ENCODE peak calls at places on chromosomes 5 and 9, in ten cellular contexts. One of them, this sample, is unnamed.

GRCh38 chr9:2657427-2657826 is 35.8 kb downstream of the VLDLR start:
- DNase-seq in RPMI7951: no peak
- DNase-seq in cardiac muscle cell: no peak
- DNase-seq in ureter: no peak
- DNase-seq in NCI-H2081 treated with DMSO at 0.1 percent for 48 hours: no peak
- DNase-seq in nucleus accumbens: no peak
- DNase-seq in iris pigment epithelial cell: no peak
- DNase-seq in NCI-H2029 treated with DMSO at 0.1 percent for 48 hours: no peak
- DNase-seq in activated T-cell treated with anti-CD3 and anti-CD28 coated beads, Interleukin-2, amount 50 U/mL, for 24 hours: no peak
- DNase-seq in fibroblast of mammary gland: no peak
- DNase-seq in this sample: no peak

GRCh38 chr9:125536184-125537152 is 170.5 kb downstream of the MAPKAP1 start:
- DNase-seq in RPMI7951: peak; percentile 58
- DNase-seq in ureter: no peak
- DNase-seq in iris pigment epithelial cell: peak; percentile 47
- DNase-seq in NCI-H2081 treated with DMSO at 0.1 percent for 48 hours: peak; percentile 71
- DNase-seq in NCI-H2029 treated with DMSO at 0.1 percent for 48 hours: no peak
- DNase-seq in activated T-cell treated with anti-CD3 and anti-CD28 coated beads, Interleukin-2, amount 50 U/mL, for 24 hours: no peak
- DNase-seq in cardiac muscle cell: no peak
- DNase-seq in nucleus accumbens: no peak
- DNase-seq in fibroblast of mammary gland: no peak
- DNase-seq in this sample: no peak

GRCh38 chr9:75238311-75238976 is 150.1 kb downstream of the OSTF1 start:
- DNase-seq in NCI-H2029 treated with DMSO at 0.1 percent for 48 hours: peak; percentile 34
- DNase-seq in activated T-cell treated with anti-CD3 and anti-CD28 coated beads, Interleukin-2, amount 50 U/mL, for 24 hours: peak; percentile 35
- DNase-seq in fibroblast of mammary gland: peak; percentile 53
- DNase-seq in cardiac muscle cell: peak; percentile 77
- DNase-seq in RPMI7951: peak; percentile 62
- DNase-seq in iris pigment epithelial cell: peak; percentile 56
- DNase-seq in NCI-H2081 treated with DMSO at 0.1 percent for 48 hours: no peak
- DNase-seq in nucleus accumbens: no peak
- DNase-seq in ureter: peak; percentile 60
- DNase-seq in this sample: no peak

GRCh38 chr9:114761515-114761914 is 44.3 kb downstream of the TNFSF15 start:
- DNase-seq in iris pigment epithelial cell: no peak
- DNase-seq in nucleus accumbens: no peak
- DNase-seq in cardiac muscle cell: no peak
- DNase-seq in RPMI7951: no peak
- DNase-seq in activated T-cell treated with anti-CD3 and anti-CD28 coated beads, Interleukin-2, amount 50 U/mL, for 24 hours: no peak
- DNase-seq in fibroblast of mammary gland: no peak
- DNase-seq in ureter: no peak
- DNase-seq in NCI-H2029 treated with DMSO at 0.1 percent for 48 hours: no peak
- DNase-seq in NCI-H2081 treated with DMSO at 0.1 percent for 48 hours: no peak
- DNase-seq in this sample: no peak

GRCh38 chr9:136748656-136749551 is 579 bp upstream of the LCN6 start:
- DNase-seq in nucleus accumbens: no peak
- DNase-seq in ureter: no peak
- DNase-seq in RPMI7951: no peak
- DNase-seq in fibroblast of mammary gland: no peak
- DNase-seq in cardiac muscle cell: no peak
- DNase-seq in iris pigment epithelial cell: no peak
- DNase-seq in NCI-H2081 treated with DMSO at 0.1 percent for 48 hours: no peak
- DNase-seq in activated T-cell treated with anti-CD3 and anti-CD28 coated beads, Interleukin-2, amount 50 U/mL, for 24 hours: no peak
- DNase-seq in NCI-H2029 treated with DMSO at 0.1 percent for 48 hours: no peak
- DNase-seq in this sample: no peak

GRCh38 chr5:6758706-6759105 is 45.5 kb downstream of the TENT4A start:
- DNase-seq in fibroblast of mammary gland: no peak
- DNase-seq in NCI-H2081 treated with DMSO at 0.1 percent for 48 hours: no peak
- DNase-seq in nucleus accumbens: no peak
- DNase-seq in RPMI7951: no peak
- DNase-seq in NCI-H2029 treated with DMSO at 0.1 percent for 48 hours: no peak
- DNase-seq in cardiac muscle cell: no peak
- DNase-seq in iris pigment epithelial cell: no peak
- DNase-seq in ureter: no peak
- DNase-seq in activated T-cell treated with anti-CD3 and anti-CD28 coated beads, Interleukin-2, amount 50 U/mL, for 24 hours: no peak
- DNase-seq in this sample: peak; percentile 43

GRCh38 chr9:130453487-130453886 is 8.7 kb downstream of the ASS1 start:
- DNase-seq in cardiac muscle cell: peak; percentile 93
- DNase-seq in ureter: no peak
- DNase-seq in RPMI7951: peak; percentile 86
- DNase-seq in nucleus accumbens: no peak
- DNase-seq in fibroblast of mammary gland: peak; percentile 14
- DNase-seq in NCI-H2029 treated with DMSO at 0.1 percent for 48 hours: peak; percentile 38
- DNase-seq in activated T-cell treated with anti-CD3 and anti-CD28 coated beads, Interleukin-2, amount 50 U/mL, for 24 hours: no peak
- DNase-seq in NCI-H2081 treated with DMSO at 0.1 percent for 48 hours: no peak
- DNase-seq in iris pigment epithelial cell: peak; percentile 35
- DNase-seq in this sample: no peak

GRCh38 chr5:84487963-84488362 is 103.3 kb upstream of the EDIL3 start:
- DNase-seq in NCI-H2081 treated with DMSO at 0.1 percent for 48 hours: no peak
- DNase-seq in cardiac muscle cell: no peak
- DNase-seq in nucleus accumbens: no peak
- DNase-seq in ureter: no peak
- DNase-seq in RPMI7951: peak; percentile 41
- DNase-seq in fibroblast of mammary gland: peak; percentile 88
- DNase-seq in activated T-cell treated with anti-CD3 and anti-CD28 coated beads, Interleukin-2, amount 50 U/mL, for 24 hours: no peak
- DNase-seq in NCI-H2029 treated with DMSO at 0.1 percent for 48 hours: no peak
- DNase-seq in iris pigment epithelial cell: peak; percentile 88
- DNase-seq in this sample: no peak

GRCh38 chr9:121122450-121123032 is 47.8 kb downstream of the CNTRL start:
- DNase-seq in NCI-H2029 treated with DMSO at 0.1 percent for 48 hours: no peak
- DNase-seq in nucleus accumbens: no peak
- DNase-seq in activated T-cell treated with anti-CD3 and anti-CD28 coated beads, Interleukin-2, amount 50 U/mL, for 24 hours: no peak
- DNase-seq in cardiac muscle cell: no peak
- DNase-seq in ureter: no peak
- DNase-seq in NCI-H2081 treated with DMSO at 0.1 percent for 48 hours: no peak
- DNase-seq in iris pigment epithelial cell: peak; percentile 3
- DNase-seq in fibroblast of mammary gland: peak; percentile 34
- DNase-seq in RPMI7951: peak; percentile 1
- DNase-seq in this sample: no peak

GRCh38 chr5:1952456-1953099 is 69.9 kb upstream of the IRX4 start:
- DNase-seq in cardiac muscle cell: peak; percentile 68
- DNase-seq in ureter: no peak
- DNase-seq in RPMI7951: no peak
- DNase-seq in NCI-H2029 treated with DMSO at 0.1 percent for 48 hours: no peak
- DNase-seq in activated T-cell treated with anti-CD3 and anti-CD28 coated beads, Interleukin-2, amount 50 U/mL, for 24 hours: no peak
- DNase-seq in NCI-H2081 treated with DMSO at 0.1 percent for 48 hours: no peak
- DNase-seq in iris pigment epithelial cell: no peak
- DNase-seq in fibroblast of mammary gland: no peak
- DNase-seq in nucleus accumbens: no peak
- DNase-seq in this sample: no peak

GRCh38 chr5:90233496-90233895 is 176.1 kb downstream of the CETN3 start:
- DNase-seq in RPMI7951: no peak
- DNase-seq in fibroblast of mammary gland: no peak
- DNase-seq in NCI-H2081 treated with DMSO at 0.1 percent for 48 hours: no peak
- DNase-seq in activated T-cell treated with anti-CD3 and anti-CD28 coated beads, Interleukin-2, amount 50 U/mL, for 24 hours: no peak
- DNase-seq in iris pigment epithelial cell: peak; percentile 14
- DNase-seq in nucleus accumbens: no peak
- DNase-seq in NCI-H2029 treated with DMSO at 0.1 percent for 48 hours: no peak
- DNase-seq in ureter: no peak
- DNase-seq in cardiac muscle cell: no peak
- DNase-seq in this sample: no peak

GRCh38 chr5:127355342-127355741 is 64.7 kb downstream of the MEGF10 start:
- DNase-seq in RPMI7951: no peak
- DNase-seq in iris pigment epithelial cell: no peak
- DNase-seq in cardiac muscle cell: no peak
- DNase-seq in nucleus accumbens: no peak
- DNase-seq in fibroblast of mammary gland: no peak
- DNase-seq in activated T-cell treated with anti-CD3 and anti-CD28 coated beads, Interleukin-2, amount 50 U/mL, for 24 hours: no peak
- DNase-seq in NCI-H2081 treated with DMSO at 0.1 percent for 48 hours: no peak
- DNase-seq in ureter: no peak
- DNase-seq in NCI-H2029 treated with DMSO at 0.1 percent for 48 hours: no peak
- DNase-seq in this sample: no peak

GRCh38 chr9:111691686-111692329 is 30.4 kb downstream of the GNG10 start:
- DNase-seq in fibroblast of mammary gland: peak; percentile 62
- DNase-seq in cardiac muscle cell: peak; percentile 11
- DNase-seq in NCI-H2029 treated with DMSO at 0.1 percent for 48 hours: peak; percentile 1
- DNase-seq in ureter: no peak
- DNase-seq in activated T-cell treated with anti-CD3 and anti-CD28 coated beads, Interleukin-2, amount 50 U/mL, for 24 hours: no peak
- DNase-seq in NCI-H2081 treated with DMSO at 0.1 percent for 48 hours: no peak
- DNase-seq in RPMI7951: peak; percentile 58
- DNase-seq in iris pigment epithelial cell: peak; percentile 52
- DNase-seq in nucleus accumbens: no peak
- DNase-seq in this sample: no peak

GRCh38 chr5:77012601-77013000 is 17.6 kb upstream of the AGGF1 start:
- DNase-seq in NCI-H2081 treated with DMSO at 0.1 percent for 48 hours: no peak
- DNase-seq in iris pigment epithelial cell: peak; percentile 4
- DNase-seq in fibroblast of mammary gland: peak; percentile 10
- DNase-seq in cardiac muscle cell: no peak
- DNase-seq in NCI-H2029 treated with DMSO at 0.1 percent for 48 hours: no peak
- DNase-seq in activated T-cell treated with anti-CD3 and anti-CD28 coated beads, Interleukin-2, amount 50 U/mL, for 24 hours: no peak
- DNase-seq in nucleus accumbens: no peak
- DNase-seq in RPMI7951: no peak
- DNase-seq in ureter: no peak
- DNase-seq in this sample: no peak

GRCh38 chr9:69122391-69123141 is 51.5 kb upstream of the TJP2 start:
- DNase-seq in iris pigment epithelial cell: peak; percentile 87
- DNase-seq in ureter: no peak
- DNase-seq in activated T-cell treated with anti-CD3 and anti-CD28 coated beads, Interleukin-2, amount 50 U/mL, for 24 hours: no peak
- DNase-seq in fibroblast of mammary gland: peak; percentile 55
- DNase-seq in NCI-H2081 treated with DMSO at 0.1 percent for 48 hours: no peak
- DNase-seq in RPMI7951: peak; percentile 46
- DNase-seq in NCI-H2029 treated with DMSO at 0.1 percent for 48 hours: peak; percentile 92
- DNase-seq in cardiac muscle cell: peak; percentile 36
- DNase-seq in nucleus accumbens: no peak
- DNase-seq in this sample: no peak

GRCh38 chr5:147763791-147764525 is 18.6 kb downstream of the JAKMIP2 start:
- DNase-seq in RPMI7951: peak; percentile 26
- DNase-seq in nucleus accumbens: no peak
- DNase-seq in fibroblast of mammary gland: peak; percentile 11
- DNase-seq in NCI-H2029 treated with DMSO at 0.1 percent for 48 hours: no peak
- DNase-seq in cardiac muscle cell: no peak
- DNase-seq in iris pigment epithelial cell: peak; percentile 90
- DNase-seq in ureter: no peak
- DNase-seq in activated T-cell treated with anti-CD3 and anti-CD28 coated beads, Interleukin-2, amount 50 U/mL, for 24 hours: no peak
- DNase-seq in NCI-H2081 treated with DMSO at 0.1 percent for 48 hours: no peak
- DNase-seq in this sample: no peak

GRCh38 chr9:6552738-6553121 is 92.8 kb downstream of the GLDC start:
- DNase-seq in activated T-cell treated with anti-CD3 and anti-CD28 coated beads, Interleukin-2, amount 50 U/mL, for 24 hours: no peak
- DNase-seq in NCI-H2081 treated with DMSO at 0.1 percent for 48 hours: no peak
- DNase-seq in fibroblast of mammary gland: peak; percentile 59
- DNase-seq in NCI-H2029 treated with DMSO at 0.1 percent for 48 hours: no peak
- DNase-seq in nucleus accumbens: no peak
- DNase-seq in RPMI7951: peak; percentile 72
- DNase-seq in ureter: no peak
- DNase-seq in cardiac muscle cell: no peak
- DNase-seq in iris pigment epithelial cell: peak; percentile 66
- DNase-seq in this sample: no peak

GRCh38 chr5:53419247-53419646 is 61.2 kb upstream of the FST start:
- DNase-seq in ureter: no peak
- DNase-seq in NCI-H2029 treated with DMSO at 0.1 percent for 48 hours: no peak
- DNase-seq in NCI-H2081 treated with DMSO at 0.1 percent for 48 hours: no peak
- DNase-seq in cardiac muscle cell: no peak
- DNase-seq in nucleus accumbens: no peak
- DNase-seq in iris pigment epithelial cell: peak; percentile 93
- DNase-seq in fibroblast of mammary gland: peak; percentile 97
- DNase-seq in RPMI7951: no peak
- DNase-seq in activated T-cell treated with anti-CD3 and anti-CD28 coated beads, Interleukin-2, amount 50 U/mL, for 24 hours: no peak
- DNase-seq in this sample: no peak

GRCh38 chr5:108461628-108462367 is 79.9 kb upstream of the FBXL17 start:
- DNase-seq in nucleus accumbens: no peak
- DNase-seq in iris pigment epithelial cell: peak; percentile 73
- DNase-seq in cardiac muscle cell: no peak
- DNase-seq in NCI-H2081 treated with DMSO at 0.1 percent for 48 hours: no peak
- DNase-seq in fibroblast of mammary gland: peak; percentile 79
- DNase-seq in activated T-cell treated with anti-CD3 and anti-CD28 coated beads, Interleukin-2, amount 50 U/mL, for 24 hours: no peak
- DNase-seq in ureter: no peak
- DNase-seq in NCI-H2029 treated with DMSO at 0.1 percent for 48 hours: no peak
- DNase-seq in RPMI7951: no peak
- DNase-seq in this sample: no peak

GRCh38 chr9:130421154-130421801 is 23.5 kb upstream of the ASS1 start:
- DNase-seq in fibroblast of mammary gland: no peak
- DNase-seq in NCI-H2029 treated with DMSO at 0.1 percent for 48 hours: no peak
- DNase-seq in ureter: no peak
- DNase-seq in RPMI7951: no peak
- DNase-seq in NCI-H2081 treated with DMSO at 0.1 percent for 48 hours: no peak
- DNase-seq in nucleus accumbens: no peak
- DNase-seq in iris pigment epithelial cell: no peak
- DNase-seq in cardiac muscle cell: no peak
- DNase-seq in activated T-cell treated with anti-CD3 and anti-CD28 coated beads, Interleukin-2, amount 50 U/mL, for 24 hours: no peak
- DNase-seq in this sample: no peak

GRCh38 chr9:18699749-18700148 is 225.8 kb downstream of the ADAMTSL1 start:
- DNase-seq in activated T-cell treated with anti-CD3 and anti-CD28 coated beads, Interleukin-2, amount 50 U/mL, for 24 hours: no peak
- DNase-seq in cardiac muscle cell: no peak
- DNase-seq in iris pigment epithelial cell: no peak
- DNase-seq in fibroblast of mammary gland: no peak
- DNase-seq in ureter: no peak
- DNase-seq in NCI-H2029 treated with DMSO at 0.1 percent for 48 hours: no peak
- DNase-seq in nucleus accumbens: no peak
- DNase-seq in RPMI7951: no peak
- DNase-seq in NCI-H2081 treated with DMSO at 0.1 percent for 48 hours: no peak
- DNase-seq in this sample: no peak

GRCh38 chr9:17531642-17532254 is 47.1 kb upstream of the SH3GL2 start:
- DNase-seq in NCI-H2029 treated with DMSO at 0.1 percent for 48 hours: no peak
- DNase-seq in activated T-cell treated with anti-CD3 and anti-CD28 coated beads, Interleukin-2, amount 50 U/mL, for 24 hours: no peak
- DNase-seq in cardiac muscle cell: peak; percentile 58
- DNase-seq in RPMI7951: peak; percentile 51
- DNase-seq in fibroblast of mammary gland: peak; percentile 56
- DNase-seq in nucleus accumbens: no peak
- DNase-seq in ureter: no peak
- DNase-seq in iris pigment epithelial cell: peak; percentile 46
- DNase-seq in NCI-H2081 treated with DMSO at 0.1 percent for 48 hours: no peak
- DNase-seq in this sample: no peak

GRCh38 chr9:93268551-93269314 is 84.8 kb downstream of the WNK2 start:
- DNase-seq in ureter: peak; percentile 67
- DNase-seq in activated T-cell treated with anti-CD3 and anti-CD28 coated beads, Interleukin-2, amount 50 U/mL, for 24 hours: peak; percentile 38
- DNase-seq in RPMI7951: no peak
- DNase-seq in cardiac muscle cell: no peak
- DNase-seq in iris pigment epithelial cell: no peak
- DNase-seq in fibroblast of mammary gland: no peak
- DNase-seq in NCI-H2029 treated with DMSO at 0.1 percent for 48 hours: peak; percentile 78
- DNase-seq in NCI-H2081 treated with DMSO at 0.1 percent for 48 hours: peak; percentile 48
- DNase-seq in nucleus accumbens: no peak
- DNase-seq in this sample: no peak

GRCh38 chr9:134047868-134048581 is 19.8 kb downstream of the BRD3 start:
- DNase-seq in nucleus accumbens: no peak
- DNase-seq in NCI-H2029 treated with DMSO at 0.1 percent for 48 hours: no peak
- DNase-seq in activated T-cell treated with anti-CD3 and anti-CD28 coated beads, Interleukin-2, amount 50 U/mL, for 24 hours: no peak
- DNase-seq in RPMI7951: no peak
- DNase-seq in ureter: no peak
- DNase-seq in iris pigment epithelial cell: no peak
- DNase-seq in cardiac muscle cell: no peak
- DNase-seq in fibroblast of mammary gland: no peak
- DNase-seq in NCI-H2081 treated with DMSO at 0.1 percent for 48 hours: no peak
- DNase-seq in this sample: no peak

GRCh38 chr5:23269981-23270380 is 237.4 kb upstream of the PRDM9 start:
- DNase-seq in iris pigment epithelial cell: peak; percentile 21
- DNase-seq in NCI-H2081 treated with DMSO at 0.1 percent for 48 hours: no peak
- DNase-seq in cardiac muscle cell: no peak
- DNase-seq in fibroblast of mammary gland: peak; percentile 59
- DNase-seq in NCI-H2029 treated with DMSO at 0.1 percent for 48 hours: no peak
- DNase-seq in activated T-cell treated with anti-CD3 and anti-CD28 coated beads, Interleukin-2, amount 50 U/mL, for 24 hours: no peak
- DNase-seq in nucleus accumbens: no peak
- DNase-seq in ureter: no peak
- DNase-seq in RPMI7951: no peak
- DNase-seq in this sample: no peak

GRCh38 chr5:172009536-172010270 is 3.3 kb upstream of the FBXW11 start:
- DNase-seq in iris pigment epithelial cell: peak; percentile 60
- DNase-seq in nucleus accumbens: no peak
- DNase-seq in ureter: no peak
- DNase-seq in cardiac muscle cell: no peak
- DNase-seq in RPMI7951: no peak
- DNase-seq in NCI-H2081 treated with DMSO at 0.1 percent for 48 hours: no peak
- DNase-seq in NCI-H2029 treated with DMSO at 0.1 percent for 48 hours: no peak
- DNase-seq in fibroblast of mammary gland: no peak
- DNase-seq in activated T-cell treated with anti-CD3 and anti-CD28 coated beads, Interleukin-2, amount 50 U/mL, for 24 hours: no peak
- DNase-seq in this sample: no peak

GRCh38 chr9:108885643-108886348 is 23.7 kb downstream of the ACTL7A start:
- DNase-seq in RPMI7951: peak; percentile 89
- DNase-seq in nucleus accumbens: no peak
- DNase-seq in fibroblast of mammary gland: peak; percentile 87
- DNase-seq in iris pigment epithelial cell: peak; percentile 91
- DNase-seq in cardiac muscle cell: peak; percentile 73
- DNase-seq in NCI-H2081 treated with DMSO at 0.1 percent for 48 hours: no peak
- DNase-seq in activated T-cell treated with anti-CD3 and anti-CD28 coated beads, Interleukin-2, amount 50 U/mL, for 24 hours: peak; percentile 49
- DNase-seq in NCI-H2029 treated with DMSO at 0.1 percent for 48 hours: peak; percentile 86
- DNase-seq in ureter: no peak
- DNase-seq in this sample: peak; percentile 79

GRCh38 chr9:115135786-115136185 is 17.8 kb upstream of the TNC start:
- DNase-seq in cardiac muscle cell: no peak
- DNase-seq in NCI-H2081 treated with DMSO at 0.1 percent for 48 hours: no peak
- DNase-seq in activated T-cell treated with anti-CD3 and anti-CD28 coated beads, Interleukin-2, amount 50 U/mL, for 24 hours: no peak
- DNase-seq in nucleus accumbens: no peak
- DNase-seq in iris pigment epithelial cell: peak; percentile 45
- DNase-seq in ureter: no peak
- DNase-seq in RPMI7951: peak; percentile 52
- DNase-seq in fibroblast of mammary gland: peak; percentile 59
- DNase-seq in NCI-H2029 treated with DMSO at 0.1 percent for 48 hours: no peak
- DNase-seq in this sample: no peak

This sample was measured in RWPE2.